ENCODE peak calls at places on chromosomes 6 and 20, in eight cellular contexts. I is mammary epithelial cell; F is heart left ventricle; P is body of pancreas; B is CD8-positive, alpha-beta T cell; S is neural progenitor cell; O is GM23338; K is uterus. W is an unnamed sample.

GRCh38 chr6:155352812-155353211 is 38.5 kb upstream of the TFB1M start:
- DNase-seq in F (no peak), S (no peak), P (no peak), K (no peak), B (no peak), I (peak; percentile 52), O (no peak), W (no peak)

GRCh38 chr6:157842213-157842612 is 19.2 kb downstream of the SNX9 start:
- DNase-seq in I (no peak), O (no peak), P (no peak), F (no peak), S (no peak), K (no peak), B (no peak), W (no peak)

GRCh38 chr6:166955121-166955864 is 1.1 kb downstream of the RNASET2 start:
- DNase-seq in I (no peak), K (no peak), S (peak; percentile 36), O (peak; percentile 44), F (peak; percentile 56), P (peak; percentile 54), B (no peak), W (peak; percentile 54)

GRCh38 chr6:156795825-156796224 is 18.6 kb downstream of the ARID1B start:
- DNase-seq in B (no peak), S (no peak), O (no peak), K (no peak), F (no peak), P (peak; percentile 24), I (peak; percentile 48), W (no peak)

GRCh38 chr6:41562633-41562975 is 16.4 kb downstream of the FOXP4 start:
- DNase-seq in O (peak; percentile 65), S (no peak), B (no peak), P (no peak), I (no peak), F (no peak), K (no peak), W (no peak)

GRCh38 chr6:12163149-12163548 is 127.0 kb upstream of the EDN1 start:
- DNase-seq in B (peak; percentile 29), K (no peak), F (no peak), P (no peak), I (no peak), S (no peak), O (no peak), W (no peak)

GRCh38 chr6:30013296-30013922 is 47.7 kb upstream of the POLR1H start:
- DNase-seq in S (peak; percentile 71), B (peak; percentile 32), F (no peak), K (no peak), P (peak; percentile 17), I (no peak), O (peak; percentile 80), W (no peak)

GRCh38 chr6:105099371-105099770 is 80.4 kb downstream of the POPDC3 start:
- DNase-seq in P (no peak), K (no peak), B (no peak), S (no peak), O (no peak), I (no peak), F (no peak), W (no peak)

DNA sequence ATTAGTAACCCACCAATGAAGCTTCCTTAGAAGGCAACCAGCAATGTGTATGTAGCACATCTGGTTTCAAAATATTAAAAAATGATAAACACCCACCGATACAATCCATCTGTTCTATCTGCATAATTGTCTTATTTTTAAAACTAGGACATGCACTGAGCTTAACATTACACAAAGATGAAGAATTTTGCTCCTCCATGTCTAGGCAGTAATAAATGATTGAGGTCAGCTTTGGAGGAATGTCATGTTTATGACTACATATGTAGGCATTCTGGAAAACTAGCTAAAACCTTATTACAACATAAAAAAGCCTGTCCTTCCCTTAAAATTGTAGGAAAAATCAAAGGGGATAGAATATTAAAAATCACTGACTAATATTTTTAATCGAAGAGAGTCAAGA is 301.1 kb upstream of the TCF21 start:
- DNase-seq in O (no peak), S (no peak), F (no peak), I (no peak), B (no peak), K (no peak), P (no peak), W (no peak)
- H3K27ac ChIP-seq in O (no peak overlapping the region), S (no peak overlapping the region), F (no peak overlapping the region), I (no peak overlapping the region), B (no peak overlapping the region), K (no peak overlapping the region), P (no peak overlapping the region), W (no peak overlapping the region)

GRCh38 chr6:113120577-113121285 is 736.4 kb upstream of the MARCKS start:
- DNase-seq in I (peak; percentile 97), O (peak; percentile 1), K (no peak), B (no peak), P (peak; percentile 19), F (no peak), S (peak; percentile 19), W (no peak)

GRCh38 chr6:113128020-113128419 is 729.1 kb upstream of the MARCKS start:
- DNase-seq in F (no peak), K (no peak), P (no peak), B (no peak), O (no peak), S (no peak), I (no peak), W (no peak)

GRCh38 chr6:113120214-113120576 is 737.0 kb upstream of the MARCKS start:
- DNase-seq in B (no peak), F (no peak), O (no peak), K (no peak), S (no peak), P (peak; percentile 2), I (peak; percentile 95), W (no peak)

GRCh38 chr6:113122060-113122459 is 735.1 kb upstream of the MARCKS start:
- DNase-seq in K (no peak), O (peak; percentile 74), B (no peak), I (peak; percentile 77), P (peak; percentile 3), F (peak; percentile 30), S (peak; percentile 10), W (no peak)
- TF ChIP-seq CTCF in K (no peak), O (peak; percentile 45), B (no peak), I (peak; percentile 54), P (no peak), F (no peak), S (no peak), W (no peak)

DNA sequence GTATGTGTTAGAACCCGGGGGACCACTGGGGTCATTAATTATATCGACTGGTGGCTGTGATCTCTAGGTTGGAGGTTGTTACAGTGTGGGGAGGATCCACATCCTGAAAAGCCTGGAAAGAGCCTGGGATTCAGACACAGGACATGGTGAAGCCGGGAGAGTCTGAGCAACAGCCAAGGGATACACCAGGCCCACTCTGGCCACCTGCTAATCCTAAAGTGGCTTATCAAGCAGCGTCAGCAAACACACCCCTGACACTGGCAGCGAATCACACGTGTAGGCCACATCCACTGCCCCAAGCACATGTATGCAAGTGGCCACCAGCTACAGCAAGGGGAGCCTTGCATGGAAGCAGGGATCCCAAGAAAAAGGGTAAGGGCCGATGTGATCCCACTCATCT is 41.0 kb downstream of the GFOD1 start:
- DNase-seq in I (no peak), B (no peak), O (no peak), P (no peak), K (no peak), F (no peak), S (no peak), W (no peak)
- H3K27ac ChIP-seq in I (no peak overlapping the region), B (no peak overlapping the region), O (no peak overlapping the region), P (no peak overlapping the region), K (peak overlapping the region; percentile 69), F (peak overlapping the region; percentile 60), S (no peak overlapping the region), W (no peak overlapping the region)

DNA sequence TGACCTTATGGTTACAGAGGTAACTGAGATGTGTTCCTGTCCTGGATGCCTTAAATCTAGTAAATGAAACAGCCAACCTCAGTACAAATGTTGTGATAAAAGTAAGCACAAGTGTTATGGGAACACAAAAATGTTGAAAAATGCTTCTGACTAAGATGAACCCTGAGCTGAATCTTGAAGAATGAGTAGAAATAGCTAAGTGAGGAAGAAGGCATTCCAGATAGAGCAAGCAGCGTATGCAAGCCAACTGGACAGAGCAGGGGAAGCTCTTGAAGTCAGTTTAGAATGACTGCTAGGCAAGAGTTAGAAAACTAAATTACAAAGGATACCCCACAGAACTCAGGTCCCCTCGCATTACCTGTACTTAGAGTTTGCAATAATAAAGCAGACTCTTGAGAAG is 2.1 kb downstream of the FBXO9 start:
- DNase-seq in S (no peak), O (no peak), P (no peak), I (no peak), K (no peak), B (no peak), F (no peak), W (no peak)
- TF ChIP-seq CTCF in S (no peak), O (no peak), P (no peak), I (no peak), K (no peak), B (no peak), F (no peak), W (no peak)

GRCh38 chr20:58331961-58332551 is 22.5 kb downstream of the RAB22A start:
- DNase-seq in O (no peak), I (no peak), P (no peak), S (no peak), F (no peak), K (no peak), B (no peak), W (no peak)

GRCh38 chr20:58330229-58330628 is 20.7 kb downstream of the RAB22A start:
- DNase-seq in S (no peak), K (no peak), F (no peak), P (no peak), B (no peak), O (no peak), I (no peak), W (no peak)

GRCh38 chr20:58328836-58329235 is 19.3 kb downstream of the RAB22A start:
- DNase-seq in P (no peak), O (peak; percentile 72), S (no peak), K (no peak), F (no peak), B (no peak), I (no peak), W (no peak)

GRCh38 chr20:58329711-58330110 is 20.2 kb downstream of the RAB22A start:
- DNase-seq in P (no peak), I (no peak), B (no peak), O (no peak), F (no peak), K (no peak), S (no peak), W (no peak)

DNA sequence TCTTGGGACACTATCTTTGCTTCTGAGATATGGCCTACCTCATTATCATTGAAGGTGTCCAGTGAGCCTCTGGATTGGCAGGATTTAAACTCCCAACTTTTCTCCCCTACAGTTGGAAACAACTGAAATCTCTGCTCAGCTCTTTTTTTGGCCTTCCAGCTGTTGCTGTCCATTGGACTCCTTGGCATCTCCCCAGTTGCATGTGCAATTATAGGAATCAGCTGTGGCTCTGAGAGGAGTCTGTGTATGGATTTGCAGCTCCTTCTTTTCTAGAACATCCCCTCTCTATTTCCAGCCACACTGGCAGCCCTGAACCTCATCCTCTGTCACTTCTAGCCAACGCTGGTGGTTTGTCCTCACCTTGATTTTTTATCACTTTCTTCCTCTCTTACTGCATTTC is 21.2 kb downstream of the RAB22A start:
- DNase-seq in I (no peak), B (no peak), P (no peak), F (no peak), K (peak; percentile 25), S (no peak), O (no peak), W (peak; percentile 23)
- H3K27ac ChIP-seq in I (no peak overlapping the region), B (no peak overlapping the region), P (no peak overlapping the region), F (no peak overlapping the region), K (no peak overlapping the region), S (no peak overlapping the region), O (no peak overlapping the region), W (no peak overlapping the region)